ENCODE peak calls at places on chromosomes 11 and 22, in seven cellular contexts. Y is GM12878, C is HCT116, N is H1, K is HepG2, A is K562, O is SK-N-SH. Z is an unnamed sample.
A peak's percentile ranks its signal among the peaks of the same experiment; 100 is the strongest.

GRCh38 chr22:20957118-20957690 is 9.9 kb upstream of the AIFM3 start:
- DNase-seq in Y (no peak), C (no peak), N (no peak), K (no peak), A (no peak), O (peak; percentile 27), Z (no peak)

GRCh38 chr22:19666663-19667593 is 47.4 kb upstream of the SEPTIN5 start:
- DNase-seq in Y (no peak), C (no peak), N (no peak), K (no peak), A (no peak), O (no peak), Z (no peak)

GRCh38 chr11:1751999-1752906 is 1.9 kb upstream of the IFITM10 start:
- DNase-seq in Y (no peak), C (no peak), N (no peak), K (no peak), A (no peak), O (peak; percentile 94), Z (no peak)

GRCh38 chr11:61384271-61385242 is 7.8 kb upstream of the TMEM216 start:
- DNase-seq in Y (no peak), C (no peak), N (no peak), K (peak; percentile 39), A (peak; percentile 82), O (no peak), Z (no peak)

GRCh38 chr11:1308745-1309497 is 511 bp downstream of the TOLLIP start:
- DNase-seq in Y (no peak), C (no peak), N (no peak), K (no peak), A (no peak), O (no peak), Z (no peak)

GRCh38 chr11:2881974-2882362 is 3.6 kb downstream of the CDKN1C start:
- DNase-seq in Y (no peak), C (no peak), N (no peak), K (no peak), A (no peak), O (no peak), Z (no peak)

GRCh38 chr22:27318516-27318915 is 483.0 kb downstream of the MN1 start:
- DNase-seq in Y (no peak), C (no peak), N (no peak), K (no peak), A (peak; percentile 3), O (no peak), Z (no peak)

GRCh38 chr22:30905696-30906341 is 62.8 kb downstream of the MORC2 start:
- DNase-seq in Y (no peak), C (no peak), N (no peak), K (no peak), A (no peak), O (no peak), Z (no peak)

GRCh38 chr22:28799834-28800307 is 498 bp downstream of the XBP1 start:
- DNase-seq in Y (no peak), C (no peak), N (no peak), K (no peak), A (peak; percentile 51), O (peak; percentile 84), Z (no peak)

GRCh38 chr11:44327730-44328691 is 18.1 kb upstream of the ALX4 start:
- DNase-seq in Y (no peak), C (no peak), N (no peak), K (no peak), A (no peak), O (no peak), Z (peak; percentile 43)

GRCh38 chr11:27158763-27159679 is 118.4 kb downstream of the BBOX1 start:
- DNase-seq in Y (no peak), C (peak; percentile 58), N (peak; percentile 33), K (peak; percentile 69), A (peak; percentile 56), O (peak; percentile 62), Z (peak; percentile 85)

GRCh38 chr11:84580338-84580737 is 1046.8 kb downstream of the DLG2 start:
- DNase-seq in Y (no peak), C (no peak), N (no peak), K (no peak), A (no peak), O (no peak), Z (no peak)

GRCh38 chr11:45983471-45983845 is 61.0 kb downstream of the LARGE2 start:
- DNase-seq in Y (no peak), C (no peak), N (no peak), K (no peak), A (no peak), O (no peak), Z (no peak)

GRCh38 chr22:40552070-40552469 is 84.4 kb downstream of the MRTFA start:
- DNase-seq in Y (no peak), C (no peak), N (no peak), K (no peak), A (peak; percentile 95), O (no peak), Z (no peak)

GRCh38 chr11:109512680-109513079 is 90.7 kb downstream of the C11orf87 start:
- DNase-seq in Y (no peak), C (no peak), N (no peak), K (no peak), A (no peak), O (no peak), Z (no peak)

GRCh38 chr22:45475876-45476514 is 26.7 kb upstream of the FBLN1 start:
- DNase-seq in Y (no peak), C (no peak), N (no peak), K (no peak), A (no peak), O (no peak), Z (no peak)

GRCh38 chr11:94938399-94939055 is 34.8 kb downstream of the CWC15 start:
- DNase-seq in Y (no peak), C (no peak), N (no peak), K (no peak), A (no peak), O (peak; percentile 24), Z (no peak)

GRCh38 chr11:719214-720016 is 13.4 kb downstream of the EPS8L2 start:
- DNase-seq in Y (no peak), C (no peak), N (no peak), K (no peak), A (no peak), O (peak; percentile 38), Z (no peak)

GRCh38 chr11:67435727-67436458 is 1.6 kb downstream of the PTPRCAP start:
- DNase-seq in Y (no peak), C (no peak), N (no peak), K (no peak), A (no peak), O (no peak), Z (no peak)

GRCh38 chr11:67436459-67437081 is 912 bp downstream of the PTPRCAP start:
- DNase-seq in Y (peak; percentile 75), C (no peak), N (peak; percentile 69), K (no peak), A (peak; percentile 85), O (no peak), Z (peak; percentile 60)

GRCh38 chr11:67438121-67438902 is 830 bp upstream of the PTPRCAP start:
- DNase-seq in Y (no peak), C (no peak), N (no peak), K (no peak), A (no peak), O (no peak), Z (no peak)

GRCh38 chr11:67435031-67435726 is 2.3 kb downstream of the PTPRCAP start:
- DNase-seq in Y (no peak), C (no peak), N (no peak), K (no peak), A (no peak), O (no peak), Z (no peak)

DNA sequence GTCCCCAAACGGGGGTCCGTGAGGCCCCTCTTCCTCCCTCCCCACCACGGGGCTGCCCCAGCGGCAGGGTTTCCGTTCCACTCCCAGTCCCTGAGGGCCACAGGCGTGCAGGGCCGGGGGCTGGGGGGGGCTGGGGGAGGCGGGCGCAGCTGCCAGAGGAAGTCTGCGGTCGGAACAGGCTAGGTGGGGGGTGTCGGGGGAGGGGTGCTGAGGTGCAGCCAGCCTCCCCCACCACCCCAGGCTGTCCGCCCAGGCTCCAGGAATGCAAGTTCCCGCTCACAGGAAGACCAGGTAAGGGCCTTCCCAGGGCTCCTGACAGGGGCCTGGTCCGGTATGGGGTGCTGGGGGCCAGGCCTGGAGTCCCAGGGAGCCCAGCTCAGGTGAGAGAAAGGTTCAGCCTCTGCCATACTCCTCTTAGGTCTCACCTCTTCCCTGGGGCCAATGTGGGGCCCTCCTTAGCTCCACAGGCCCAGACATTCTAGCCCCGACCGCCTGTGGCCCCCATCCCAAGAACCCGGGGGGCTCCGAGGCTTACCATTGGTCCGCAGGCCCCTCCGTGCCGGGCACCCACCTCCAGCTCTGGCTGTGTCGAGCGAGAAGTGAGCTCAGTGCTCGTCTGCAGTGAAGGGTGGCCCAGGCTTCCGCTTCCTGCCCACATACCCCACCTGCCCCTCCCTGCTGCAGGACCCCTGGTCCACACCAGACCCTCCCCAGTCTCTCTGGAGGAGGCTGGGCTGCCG is at the start of gene PTPRCAP:
- DNase-seq in Y (no peak), C (no peak), N (peak; percentile 38), K (no peak), A (peak; percentile 65), O (no peak), Z (no peak)
- TF ChIP-seq JUND in Y (no peak), C (no peak), N (no peak), K (no peak), A (no peak), O (no peak), Z (no peak)

GRCh38 chr22:25490869-25491268 is 73.6 kb upstream of the GRK3 start:
- DNase-seq in Y (no peak), C (no peak), N (no peak), K (no peak), A (no peak), O (no peak), Z (no peak)
- TF ChIP-seq JUND in Y (no peak), C (no peak), N (no peak), K (no peak), A (no peak), O (no peak), Z (no peak)

GRCh38 chr11:34837246-34837856 is 78.8 kb downstream of the APIP start:
- DNase-seq in Y (no peak), C (no peak), N (no peak), K (peak; percentile 50), A (no peak), O (no peak), Z (peak; percentile 41)
- TF ChIP-seq JUND in Y (no peak), C (no peak), N (no peak), K (no peak), A (no peak), O (no peak), Z (no peak)

DNA sequence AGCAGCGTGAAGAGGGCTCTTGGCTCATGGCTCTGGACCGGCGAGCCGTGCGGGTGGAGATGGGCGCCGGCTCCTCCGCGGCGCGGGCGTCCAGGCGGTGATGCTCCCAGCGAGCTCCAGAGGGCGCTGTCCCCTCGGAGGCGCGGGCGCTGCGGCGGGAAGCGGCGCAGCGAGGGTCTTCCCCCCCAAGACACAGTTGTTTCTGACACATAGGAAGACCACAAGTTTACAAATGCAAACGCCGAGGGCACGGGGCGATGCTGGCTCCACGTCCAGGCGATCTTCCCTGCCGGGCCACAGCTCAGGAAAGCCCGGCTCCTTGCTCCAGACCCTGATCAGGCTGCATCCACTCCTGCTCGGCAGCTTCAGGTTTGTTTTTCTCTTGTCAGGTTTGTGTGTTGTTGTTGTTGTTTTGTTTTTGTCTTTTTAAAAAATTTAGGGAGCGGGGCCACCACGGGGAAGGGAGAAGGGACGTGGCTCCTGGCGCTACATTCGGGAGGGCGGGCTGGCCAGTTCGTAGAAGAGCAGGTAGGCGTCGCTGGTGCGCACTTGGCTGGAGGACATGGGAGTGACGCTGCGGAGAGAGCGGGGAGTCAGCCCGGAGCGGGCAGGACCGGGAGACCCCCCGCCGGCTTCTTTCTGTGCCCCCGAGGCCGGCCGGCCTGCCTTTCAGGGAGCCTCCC is 10.0 kb upstream of the MFRP start:
- DNase-seq in Y (no peak), C (peak; percentile 60), N (no peak), K (no peak), A (peak; percentile 89), O (peak; percentile 95), Z (peak; percentile 89)
- TF ChIP-seq JUND in Y (no peak), C (no peak), N (no peak), K (no peak), A (peak; percentile 51), O (no peak), Z (no peak)